ENCODE peak calls at places on chromosomes 6 and 20, in eight cellular contexts. M, H, B, Q, G, P, E and L are unnamed samples.

GRCh38 chr6:91018586-91018985 is 431.7 kb upstream of the MAP3K7 start:
- DNase-seq in M (no peak), H (no peak), B (no peak), Q (no peak), G (no peak), P (no peak), E (no peak), L (no peak)

GRCh38 chr20:41064377-41064776 is 35.8 kb downstream of the TOP1 start:
- DNase-seq in M (no peak), H (no peak), B (no peak), Q (no peak), G (no peak), P (no peak), E (no peak), L (no peak)

GRCh38 chr20:37380864-37381579 is 35.1 kb downstream of the SRC start:
- DNase-seq in M (no peak), H (no peak), B (no peak), Q (no peak), G (no peak), P (no peak), E (no peak), L (no peak)

GRCh38 chr6:67779876-67780275 is 855.2 kb upstream of the ADGRB3 start:
- DNase-seq in M (no peak), H (no peak), B (no peak), Q (no peak), G (no peak), P (no peak), E (no peak), L (no peak)

GRCh38 chr6:80210618-80211017 is 104.1 kb downstream of the BCKDHB start:
- DNase-seq in M (peak), H (no peak), B (no peak), Q (no peak), G (peak), P (peak), E (no peak), L (no peak)

GRCh38 chr6:104995989-104996617 is 39.2 kb downstream of the LIN28B start:
- DNase-seq in M (peak), H (no peak), B (no peak), Q (no peak), G (peak), P (peak), E (no peak), L (peak)

GRCh38 chr20:61528591-61528990 is 276.5 kb downstream of the CDH4 start:
- DNase-seq in M (no peak), H (no peak), B (no peak), Q (no peak), G (no peak), P (no peak), E (no peak), L (no peak)

GRCh38 chr6:3748208-3748701 is 3.3 kb downstream of the PXDC1 start:
- DNase-seq in M (peak), H (peak), B (peak), Q (no peak), G (peak), P (peak), E (no peak), L (peak)

GRCh38 chr20:56759741-56760278 is 130.7 kb downstream of the TFAP2C start:
- DNase-seq in M (no peak), H (no peak), B (no peak), Q (no peak), G (no peak), P (no peak), E (no peak), L (no peak)

GRCh38 chr20:57540889-57541288 is 15.9 kb upstream of the CTCFL start:
- DNase-seq in M (no peak), H (no peak), B (no peak), Q (no peak), G (no peak), P (no peak), E (no peak), L (no peak)

GRCh38 chr20:63306673-63307537 is 13.9 kb downstream of the COL20A1 start:
- DNase-seq in M (no peak), H (no peak), B (no peak), Q (no peak), G (no peak), P (no peak), E (no peak), L (no peak)

GRCh38 chr6:35737413-35738211 is 780 bp downstream of the ARMC12 start:
- DNase-seq in M (peak), H (peak), B (no peak), Q (peak), G (peak), P (peak), E (no peak), L (peak)

GRCh38 chr6:35396991-35397390 is 54.6 kb downstream of the PPARD start:
- DNase-seq in M (no peak), H (peak), B (no peak), Q (no peak), G (peak), P (no peak), E (no peak), L (no peak)

GRCh38 chr20:3323398-3323797 is 84.1 kb downstream of the DNAAF9 start:
- DNase-seq in M (no peak), H (no peak), B (no peak), Q (no peak), G (no peak), P (peak), E (no peak), L (no peak)

GRCh38 chr20:8127553-8128255 is 4.4 kb upstream of the PLCB1 start:
- DNase-seq in M (no peak), H (no peak), B (no peak), Q (no peak), G (no peak), P (peak), E (no peak), L (no peak)

GRCh38 chr6:166009385-166010031 is 158.1 kb downstream of the TBXT start:
- DNase-seq in M (no peak), H (no peak), B (no peak), Q (no peak), G (no peak), P (peak), E (no peak), L (no peak)

GRCh38 chr6:166010585-166010984 is 157.1 kb downstream of the TBXT start:
- DNase-seq in M (no peak), H (no peak), B (no peak), Q (no peak), G (no peak), P (no peak), E (no peak), L (no peak)

GRCh38 chr6:166010136-166010535 is 157.5 kb downstream of the TBXT start:
- DNase-seq in M (no peak), H (no peak), B (no peak), Q (no peak), G (peak), P (no peak), E (no peak), L (no peak)

GRCh38 chr6:166007349-166008263 is 160.0 kb downstream of the TBXT start:
- DNase-seq in M (peak), H (peak), B (peak), Q (no peak), G (peak), P (peak), E (peak), L (no peak)

GRCh38 chr6:166008441-166009369 is 158.9 kb downstream of the TBXT start:
- DNase-seq in M (peak), H (no peak), B (no peak), Q (no peak), G (peak), P (peak), E (no peak), L (no peak)
- H3K4me3 ChIP-seq in M (peak), H (no peak), B (peak), Q (peak), G (peak), P (peak), E (peak), L (peak)

GRCh38 chr6:110255356-110255755 is 75.1 kb downstream of the CDC40 start:
- DNase-seq in M (peak), H (no peak), B (no peak), Q (no peak), G (peak), P (peak), E (no peak), L (no peak)

GRCh38 chr6:110246900-110247546 is 66.8 kb downstream of the CDC40 start:
- DNase-seq in M (no peak), H (no peak), B (no peak), Q (no peak), G (no peak), P (no peak), E (no peak), L (no peak)

GRCh38 chr6:110256366-110256765 is 76.1 kb downstream of the CDC40 start:
- DNase-seq in M (no peak), H (no peak), B (no peak), Q (no peak), G (no peak), P (no peak), E (no peak), L (no peak)

GRCh38 chr6:110250058-110250457 is 69.8 kb downstream of the CDC40 start:
- DNase-seq in M (no peak), H (no peak), B (no peak), Q (no peak), G (no peak), P (no peak), E (no peak), L (no peak)

GRCh38 chr6:110250838-110251237 is 70.6 kb downstream of the CDC40 start:
- DNase-seq in M (no peak), H (no peak), B (no peak), Q (no peak), G (no peak), P (no peak), E (no peak), L (no peak)
- TF ChIP-seq CTCF in M (no peak), H (no peak), B (no peak), Q (no peak), G (no peak), P (no peak), E (no peak), L (no peak)

GRCh38 chr20:51470907-51471411 is 71.6 kb downstream of the NFATC2 start:
- DNase-seq in M (no peak), H (no peak), B (no peak), Q (no peak), G (no peak), P (no peak), E (no peak), L (no peak)
- H3K4me3 ChIP-seq in M (no peak), H (no peak), B (no peak), Q (no peak), G (no peak), P (no peak), E (no peak), L (no peak)

GRCh38 chr6:34235605-34236422 is 859 bp upstream of the HMGA1 start:
- DNase-seq in M (peak), H (peak), B (peak), Q (no peak), G (peak), P (peak), E (peak), L (no peak)
- TF ChIP-seq CTCF in M (peak), H (no peak), B (no peak), Q (no peak), G (peak), P (no peak), E (no peak), L (no peak)

GRCh38 chr6:122678841-122679240 is 68.6 kb downstream of the PKIB start:
- DNase-seq in M (peak), H (no peak), B (no peak), Q (no peak), G (peak), P (no peak), E (no peak), L (no peak)
- H3K4me3 ChIP-seq in M (no peak), H (no peak), B (no peak), Q (no peak), G (no peak), P (no peak), E (no peak), L (no peak)

GRCh38 chr6:166834049-166834448 is 122.3 kb downstream of the RNASET2 start:
- DNase-seq in M (no peak), H (no peak), B (no peak), Q (no peak), G (no peak), P (no peak), E (no peak), L (no peak)
- TF ChIP-seq CTCF in M (no peak), H (no peak), B (no peak), Q (no peak), G (no peak), P (no peak), E (no peak), L (no peak)